ENCODE peak calls at places on chromosomes 5 and 9, in five cellular contexts. H, Z, G, E and C are unnamed samples.

GRCh38 chr5:74798977-74799911 is 32.2 kb downstream of the NSA2 start:
- DNase-seq in H (no peak), Z (no peak), G (peak), E (no peak), C (no peak)

GRCh38 chr5:659496-660263 is 33.5 kb downstream of the TPPP start:
- DNase-seq in H (no peak), Z (no peak), G (no peak), E (peak), C (no peak)

GRCh38 chr9:94584555-94584954 is 9.1 kb downstream of the FBP2 start:
- DNase-seq in H (no peak), Z (no peak), G (no peak), E (no peak), C (no peak)

GRCh38 chr5:180637962-180638680 is 11.3 kb downstream of the FLT4 start:
- DNase-seq in H (peak), Z (no peak), G (no peak), E (peak), C (no peak)

GRCh38 chr5:138032028-138032571 is 779 bp downstream of the FAM13B start:
- DNase-seq in H (peak), Z (peak), G (peak), E (peak), C (peak)

GRCh38 chr5:38926121-38926520 is 80.3 kb downstream of the OSMR start:
- DNase-seq in H (no peak), Z (no peak), G (no peak), E (no peak), C (no peak)

GRCh38 chr9:34514816-34515215 is 8.0 kb downstream of the ENHO start:
- DNase-seq in H (no peak), Z (no peak), G (no peak), E (peak), C (no peak)

GRCh38 chr5:76527685-76528161 is 95.5 kb downstream of the F2RL2 start:
- DNase-seq in H (no peak), Z (no peak), G (no peak), E (no peak), C (no peak)

GRCh38 chr9:123561055-123561454 is 205.1 kb downstream of the CRB2 start:
- DNase-seq in H (peak), Z (no peak), G (no peak), E (no peak), C (no peak)

GRCh38 chr9:13485068-13485596 is 205.6 kb upstream of the MPDZ start:
- DNase-seq in H (no peak), Z (peak), G (no peak), E (peak), C (no peak)

GRCh38 chr5:140608730-140609520 is 24.1 kb downstream of the CD14 start:
- DNase-seq in H (no peak), Z (no peak), G (no peak), E (peak), C (no peak)

GRCh38 chr5:115414406-115415142 is 118.1 kb upstream of the CCDC112 start:
- DNase-seq in H (no peak), Z (no peak), G (no peak), E (peak), C (no peak)
- H3K27ac ChIP-seq in H (no peak), Z (no peak), G (peak), E (peak), C (no peak)

GRCh38 chr5:150144876-150145275 is 10.8 kb downstream of the PDGFRB start:
- DNase-seq in H (no peak), Z (no peak), G (no peak), E (no peak), C (no peak)
- H3K27ac ChIP-seq in H (peak), Z (peak), G (no peak), E (peak), C (peak)

GRCh38 chr9:110897899-110898298 is 140.4 kb downstream of the LPAR1 start:
- DNase-seq in H (no peak), Z (no peak), G (no peak), E (no peak), C (no peak)

GRCh38 chr9:110892689-110893088 is 145.6 kb downstream of the LPAR1 start:
- DNase-seq in H (no peak), Z (no peak), G (no peak), E (no peak), C (no peak)

GRCh38 chr9:110894731-110895130 is 143.5 kb downstream of the LPAR1 start:
- DNase-seq in H (no peak), Z (no peak), G (no peak), E (no peak), C (no peak)

GRCh38 chr9:110891760-110892159 is 146.5 kb downstream of the LPAR1 start:
- DNase-seq in H (no peak), Z (no peak), G (no peak), E (no peak), C (no peak)

DNA sequence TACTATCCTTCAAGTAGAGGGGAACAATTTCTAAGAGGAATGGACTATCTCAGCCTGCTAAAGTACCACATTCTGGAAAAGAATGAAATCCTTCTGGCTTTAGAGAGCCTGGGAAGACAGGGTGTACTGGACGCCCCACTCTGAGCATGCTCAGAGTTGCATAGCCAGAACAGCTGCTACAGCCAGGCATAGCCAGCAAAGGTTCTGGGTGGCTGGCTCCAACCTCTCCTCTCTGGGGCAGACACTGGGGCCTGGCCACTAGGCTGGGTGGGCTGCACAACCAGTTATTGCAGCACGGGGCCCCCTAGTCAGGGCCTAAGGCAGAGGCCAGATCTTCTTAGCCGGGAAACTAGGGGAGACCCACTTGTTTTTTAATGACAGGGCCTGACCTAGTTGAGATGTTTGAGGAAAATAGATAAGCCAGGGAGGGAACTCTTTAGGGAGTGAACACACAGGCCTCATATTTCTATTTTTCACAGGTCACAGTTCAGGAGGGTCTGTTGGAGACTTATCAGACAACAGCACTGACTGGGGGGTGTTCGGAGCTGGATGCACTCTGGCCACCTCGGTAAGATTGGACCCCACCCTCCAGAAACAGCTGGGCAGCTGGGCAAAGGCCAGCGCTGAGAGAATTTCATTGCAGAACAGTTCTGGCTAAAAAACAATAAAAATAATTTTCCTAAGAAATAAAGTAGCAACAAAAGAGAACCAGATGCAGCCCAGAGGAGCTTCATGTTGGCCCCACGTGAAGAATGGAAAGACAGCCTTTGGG is 142.9 kb downstream of the LPAR1 start:
- DNase-seq in H (no peak), Z (no peak), G (no peak), E (peak), C (no peak)
- H3K27ac ChIP-seq in H (peak), Z (peak), G (peak), E (peak), C (no peak)

GRCh38 chr5:133123297-133123696 is 71.5 kb downstream of the HSPA4 start:
- DNase-seq in H (no peak), Z (no peak), G (no peak), E (no peak), C (no peak)
- H3K27ac ChIP-seq in H (no peak), Z (no peak), G (no peak), E (no peak), C (no peak)

DNA sequence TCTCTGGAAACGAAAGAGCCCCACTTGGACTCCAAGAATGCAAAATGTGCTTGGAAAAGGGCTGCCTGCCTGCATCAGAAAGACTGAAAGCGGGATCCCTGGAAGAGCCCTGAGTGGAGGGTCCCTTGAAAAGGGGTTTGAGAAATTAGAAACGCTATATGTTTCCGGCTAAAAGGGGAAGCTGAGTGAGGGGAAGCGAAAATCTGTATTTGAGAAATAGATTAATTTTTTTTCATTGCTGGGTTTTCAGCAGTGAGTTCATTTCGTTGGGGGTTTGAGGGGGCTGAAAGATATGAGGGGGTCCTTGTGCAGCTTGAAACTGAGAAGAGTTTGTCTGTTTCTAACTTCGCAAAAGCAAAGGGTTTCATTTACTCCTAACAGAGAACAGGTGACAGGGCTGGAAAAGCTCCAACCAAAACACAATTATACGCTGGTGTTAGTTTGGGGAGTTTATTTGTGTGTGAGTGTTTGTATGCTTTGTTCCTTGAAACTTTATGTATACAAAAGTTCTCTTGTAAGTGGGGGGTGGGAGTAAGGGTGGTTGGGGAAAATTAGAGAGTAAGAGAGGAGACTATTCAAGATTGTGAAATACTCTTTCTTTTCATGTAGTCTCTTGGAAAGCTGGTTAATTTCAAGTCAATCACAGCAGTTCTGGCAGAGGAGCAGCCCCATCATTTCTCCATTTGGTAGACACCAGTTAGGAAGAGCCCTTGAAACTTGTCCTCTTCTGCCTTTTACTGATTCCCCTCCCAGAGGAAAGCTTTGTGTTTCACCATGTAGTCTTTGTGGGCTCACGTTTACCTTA is 767 bp downstream of the TNFAIP8 start:
- DNase-seq in H (no peak), Z (no peak), G (no peak), E (no peak), C (no peak)
- H3K27ac ChIP-seq in H (peak), Z (peak), G (no peak), E (peak), C (peak)

GRCh38 chr5:150446583-150446982 is 3.0 kb downstream of the RPS14 start:
- DNase-seq in H (no peak), Z (no peak), G (no peak), E (no peak), C (no peak)

GRCh38 chr5:150444770-150445169 is 4.8 kb downstream of the RPS14 start:
- DNase-seq in H (no peak), Z (no peak), G (no peak), E (no peak), C (no peak)

GRCh38 chr5:150447188-150447587 is 2.4 kb downstream of the RPS14 start:
- DNase-seq in H (no peak), Z (no peak), G (no peak), E (no peak), C (no peak)

GRCh38 chr5:150448353-150448752 is 1.2 kb downstream of the RPS14 start:
- DNase-seq in H (no peak), Z (no peak), G (no peak), E (no peak), C (no peak)

GRCh38 chr5:150446103-150446502 is 3.4 kb downstream of the RPS14 start:
- DNase-seq in H (no peak), Z (no peak), G (no peak), E (no peak), C (no peak)
- H3K27ac ChIP-seq in H (no peak), Z (no peak), G (no peak), E (no peak), C (no peak)

DNA sequence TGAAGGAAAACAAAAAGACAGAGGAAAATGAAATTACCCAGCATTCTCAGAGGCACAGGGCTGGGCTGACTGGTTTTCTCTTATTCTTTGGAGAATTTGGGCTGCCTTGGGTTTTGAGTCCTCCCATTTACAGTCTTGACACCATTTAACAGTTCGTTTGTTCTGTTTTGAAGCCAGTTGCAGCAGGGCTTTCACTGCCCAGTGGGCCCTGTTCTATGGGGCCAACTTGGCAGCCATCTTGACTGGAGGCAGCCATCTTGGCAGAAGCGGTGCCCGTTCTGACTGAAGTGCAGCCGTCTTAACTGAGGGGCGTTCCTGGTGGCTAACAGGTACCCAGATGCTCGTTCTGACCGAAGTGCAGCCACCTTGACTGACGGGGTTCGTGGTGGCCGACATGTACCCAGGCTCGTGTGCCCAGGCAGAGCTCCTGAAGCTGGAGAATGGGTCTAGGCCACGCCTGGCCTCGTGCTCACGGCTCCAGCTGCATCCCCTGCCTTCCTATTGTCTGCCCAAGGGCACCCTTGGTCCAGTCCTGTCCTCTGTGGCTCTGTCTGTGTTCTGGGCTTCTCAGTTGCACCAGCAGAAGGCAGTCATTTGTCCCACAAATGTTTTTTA is 164.4 kb downstream of the GAPVD1 start:
- DNase-seq in H (no peak), Z (no peak), G (no peak), E (no peak), C (no peak)
- H3K27ac ChIP-seq in H (no peak), Z (no peak), G (no peak), E (no peak), C (no peak)

DNA sequence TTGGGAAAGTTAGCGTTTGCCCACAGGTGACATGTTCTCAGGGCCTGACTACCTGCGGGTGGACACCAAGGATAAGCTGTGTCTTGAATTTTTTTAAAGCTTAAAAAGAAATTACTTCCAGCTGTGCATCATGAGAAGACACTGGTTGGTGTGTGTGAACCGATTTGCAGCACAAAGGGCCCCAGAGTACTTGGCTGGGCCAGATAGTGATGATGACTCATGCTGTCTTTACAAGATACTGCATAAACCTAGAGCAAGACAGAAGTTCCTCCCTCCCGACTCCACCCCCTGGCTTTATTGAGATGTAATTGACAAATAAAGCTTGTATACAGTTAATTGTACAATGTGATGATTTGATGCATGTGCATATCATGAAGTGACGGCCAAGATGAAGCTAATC is 212.8 kb downstream of the NXNL2 start:
- DNase-seq in H (peak), Z (no peak), G (no peak), E (peak), C (no peak)
- H3K27ac ChIP-seq in H (no peak), Z (no peak), G (no peak), E (peak), C (no peak)

GRCh38 chr9:20790721-20791120 is 106.7 kb downstream of the FOCAD start:
- DNase-seq in H (no peak), Z (no peak), G (no peak), E (no peak), C (no peak)

GRCh38 chr9:20788526-20789421 is 104.7 kb downstream of the FOCAD start:
- DNase-seq in H (no peak), Z (no peak), G (peak), E (no peak), C (no peak)

GRCh38 chr9:20786807-20787206 is 102.7 kb downstream of the FOCAD start:
- DNase-seq in H (no peak), Z (no peak), G (peak), E (no peak), C (no peak)

GRCh38 chr9:20791682-20792081 is 107.6 kb downstream of the FOCAD start:
- DNase-seq in H (no peak), Z (no peak), G (no peak), E (no peak), C (no peak)
- H3K27ac ChIP-seq in H (no peak), Z (no peak), G (no peak), E (no peak), C (no peak)

GRCh38 chr5:56077796-56078233 is 83.1 kb upstream of the IL6ST start:
- DNase-seq in H (no peak), Z (no peak), G (no peak), E (no peak), C (no peak)
- H3K27ac ChIP-seq in H (no peak), Z (no peak), G (no peak), E (peak), C (no peak)